ENCODE peak calls at places on chromosome 5, in six cellular contexts. S is upper lobe of right lung, T is neural crest cell, D is psoas muscle, N is progenitor cell of endocrine pancreas, G is K562. H is an unnamed sample.

GRCh38 chr5:123874600-123875201 is 362.7 kb downstream of the CSNK1G3 start:
- DNase-seq in D (no peak), G (no peak), N (no peak), T (peak; percentile 16), S (no peak), H (no peak)

GRCh38 chr5:16660982-16661381 is 44.2 kb upstream of the RETREG1 start:
- DNase-seq in T (no peak), S (no peak), D (no peak), N (no peak), G (no peak), H (no peak)

GRCh38 chr5:94240064-94240463 is 378.3 kb downstream of the KIAA0825 start:
- DNase-seq in S (no peak), D (no peak), T (no peak), G (no peak), N (no peak), H (no peak)

GRCh38 chr5:96919754-96920197 is 16.1 kb upstream of the LNPEP start:
- DNase-seq in T (no peak), S (no peak), N (no peak), D (no peak), G (no peak), H (no peak)

GRCh38 chr5:74862221-74862620 is 4.0 kb downstream of the FAM169A start:
- DNase-seq in T (no peak), D (no peak), G (no peak), N (no peak), S (no peak), H (no peak)

GRCh38 chr5:107469485-107469884 is 201.3 kb downstream of the EFNA5 start:
- DNase-seq in N (no peak), T (no peak), D (no peak), S (no peak), G (no peak), H (no peak)

GRCh38 chr5:114296191-114296590 is 65.7 kb upstream of the KCNN2 start:
- DNase-seq in N (no peak), D (no peak), G (no peak), T (no peak), S (no peak), H (no peak)

GRCh38 chr5:107067391-107067790 is 603.3 kb downstream of the EFNA5 start:
- DNase-seq in T (peak; percentile 4), G (no peak), S (no peak), D (no peak), N (no peak), H (no peak)

GRCh38 chr5:107668933-107669542 is 1.7 kb downstream of the EFNA5 start:
- DNase-seq in D (peak; percentile 51), S (no peak), T (no peak), G (no peak), N (no peak), H (no peak)

GRCh38 chr5:123561230-123561629 is 49.3 kb downstream of the CSNK1G3 start:
- DNase-seq in G (no peak), S (no peak), T (no peak), D (no peak), N (no peak), H (no peak)

GRCh38 chr5:68343421-68343826 is 127.9 kb downstream of the PIK3R1 start:
- DNase-seq in G (peak; percentile 57), T (no peak), S (no peak), D (peak; percentile 57), N (no peak), H (no peak)

GRCh38 chr5:148820778-148821395 is 5.5 kb upstream of the ADRB2 start:
- DNase-seq in T (peak; percentile 8), S (no peak), N (no peak), D (no peak), G (peak; percentile 17), H (no peak)

GRCh38 chr5:27594141-27594540 is 555.8 kb upstream of the CDH9 start:
- DNase-seq in G (no peak), S (no peak), N (no peak), T (no peak), D (no peak), H (no peak)

GRCh38 chr5:27592231-27592630 is 553.8 kb upstream of the CDH9 start:
- DNase-seq in D (no peak), T (no peak), N (no peak), G (no peak), S (no peak), H (no peak)

DNA sequence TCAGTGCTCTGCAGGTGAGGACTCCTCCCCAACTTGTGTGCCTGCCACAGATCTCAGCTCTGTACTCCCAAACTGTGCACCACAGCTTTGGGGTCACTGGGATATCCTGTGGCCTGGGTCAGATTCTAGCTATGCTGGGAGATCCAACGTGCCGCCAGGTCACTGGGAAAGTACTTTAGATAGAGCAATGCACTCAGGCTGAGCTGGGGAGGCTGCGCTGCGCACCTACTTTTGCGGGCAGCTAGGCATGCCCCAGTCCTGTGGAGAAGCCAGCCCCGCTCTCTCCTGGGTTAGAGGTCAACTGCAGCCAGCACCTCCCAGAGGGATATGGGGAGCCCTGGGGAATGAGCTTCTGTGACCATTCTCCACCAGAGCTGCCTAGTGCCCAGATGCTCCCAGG is 552.1 kb upstream of the CDH9 start:
- DNase-seq in S (no peak), G (no peak), D (peak; percentile 15), N (no peak), T (no peak), H (no peak)
- TF ChIP-seq CTCF in S (no peak), G (no peak), D (no peak), N (no peak), T (no peak), H (no peak)

GRCh38 chr5:170641589-170642031 is 137.8 kb downstream of the KCNIP1 start:
- DNase-seq in T (no peak), S (no peak), G (no peak), D (no peak), N (no peak), H (no peak)

GRCh38 chr5:170643591-170643990 is 139.8 kb downstream of the KCNIP1 start:
- DNase-seq in D (no peak), G (no peak), N (no peak), T (no peak), S (peak; percentile 21), H (no peak)

GRCh38 chr5:170640731-170641588 is 137.1 kb downstream of the KCNIP1 start:
- DNase-seq in T (no peak), D (no peak), G (no peak), N (no peak), S (no peak), H (no peak)

GRCh38 chr5:170642776-170643436 is 139.1 kb downstream of the KCNIP1 start:
- DNase-seq in N (no peak), G (no peak), T (no peak), S (peak; percentile 25), D (no peak), H (no peak)

GRCh38 chr5:170642066-170642735 is 138.4 kb downstream of the KCNIP1 start:
- DNase-seq in D (no peak), T (no peak), G (no peak), S (no peak), N (no peak), H (no peak)
- TF ChIP-seq CTCF in D (no peak), T (no peak), G (no peak), S (no peak), N (no peak), H (no peak)

DNA sequence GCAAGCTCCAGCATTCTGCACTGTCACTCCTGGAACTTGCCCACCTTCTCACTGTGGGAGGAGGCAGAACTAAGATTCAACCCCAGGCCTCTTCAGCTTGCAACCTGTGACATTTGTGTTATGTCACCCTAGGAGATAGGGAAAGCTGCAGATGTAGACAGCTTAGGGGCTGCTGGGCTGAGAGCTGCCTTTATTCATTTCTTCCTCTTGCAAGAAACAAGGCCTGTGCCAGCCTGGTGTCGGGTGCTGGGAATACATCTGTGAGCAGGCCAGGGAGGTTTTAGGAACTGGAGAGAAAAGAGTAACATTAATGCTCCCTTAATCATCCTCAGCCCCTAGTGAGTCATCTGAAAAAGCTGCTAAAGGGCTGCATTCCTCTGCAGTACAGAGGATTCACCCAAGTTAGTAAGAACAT is 101.8 kb downstream of the FGF18 start:
- DNase-seq in N (no peak), G (no peak), D (peak; percentile 68), T (no peak), S (no peak), H (no peak)
- TF ChIP-seq CTCF in N (no peak), G (no peak), D (no peak), T (no peak), S (no peak), H (no peak)

DNA sequence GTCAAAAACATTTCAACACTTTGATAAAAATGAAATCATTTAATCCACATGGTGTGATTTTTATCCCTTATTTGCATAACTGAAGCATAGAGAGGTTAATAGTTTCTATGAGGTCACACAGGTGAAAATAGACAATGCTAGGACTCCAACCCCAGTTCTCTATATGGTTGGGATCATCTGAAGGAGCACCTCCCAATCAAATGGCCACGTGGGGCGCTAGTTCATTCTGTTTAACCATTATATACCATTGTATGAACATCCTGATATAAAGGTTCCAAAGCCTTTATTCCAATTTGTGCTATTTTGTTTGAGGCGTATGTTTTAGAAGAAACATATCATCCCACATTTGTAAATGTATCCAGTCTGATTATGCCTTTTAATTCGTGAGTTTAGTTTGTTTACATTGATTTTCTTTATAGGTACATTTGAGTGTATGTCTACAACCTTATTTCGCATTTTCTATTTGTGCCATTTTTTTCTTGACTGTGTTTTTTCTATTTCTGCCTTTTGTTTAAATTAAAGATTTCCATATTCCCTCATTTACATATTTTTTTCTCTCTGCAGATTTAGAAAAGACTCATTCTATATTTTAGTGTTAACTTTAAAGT is 1092.0 kb downstream of the MAT2B start:
- DNase-seq in N (no peak), T (no peak), G (no peak), S (no peak), D (no peak), H (no peak)
- TF ChIP-seq CTCF in N (peak; percentile 50), T (peak; percentile 61), G (peak; percentile 13), S (peak; percentile 30), D (no peak), H (no peak)

DNA sequence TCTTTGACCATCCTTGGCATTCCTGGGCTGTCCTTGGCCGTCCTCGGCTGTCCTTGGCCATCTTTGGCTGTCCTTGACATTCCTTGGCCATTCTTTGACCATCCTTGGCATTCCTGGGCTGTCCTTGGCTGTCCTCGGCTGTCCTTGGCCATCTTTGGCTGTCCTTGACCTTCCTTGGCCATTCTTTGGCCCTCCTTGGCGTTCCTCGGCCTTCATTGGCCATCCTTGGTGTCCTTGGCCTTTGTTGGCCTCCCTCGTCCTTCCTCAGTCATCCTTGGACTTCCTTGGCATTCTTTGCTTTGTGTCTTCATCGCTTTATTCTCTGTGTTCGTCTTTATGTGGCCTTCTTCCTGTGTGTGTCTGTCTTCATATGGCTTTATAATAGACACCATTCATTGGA is 20.7 kb downstream of the NDUFS6 start:
- DNase-seq in D (no peak), S (no peak), N (no peak), G (no peak), T (no peak), H (no peak)
- TF ChIP-seq CTCF in D (no peak), S (no peak), N (no peak), G (no peak), T (no peak), H (no peak)

H was measured in activated B cell treated with CpG ODN at 0.5 μM for 24 hours.